ENCODE peak calls at places on chromosomes 7 and 10, in ten cellular contexts. O is ovary, R is transverse colon, D is suprapubic skin, Y is H1, K is adrenal gland, J is IMR-90, F is K562, G is prostate gland, P is testis. N is an unnamed sample.

GRCh38 chr7:33986951-33987948 is 81.9 kb downstream of the BMPER start:
- DNase-seq in O (no peak), R (no peak), D (no peak), Y (no peak), K (no peak), J (peak; percentile 100), F (peak; percentile 2), G (no peak), P (no peak), N (no peak)

GRCh38 chr7:117193564-117193963 is 129.3 kb downstream of the WNT2 start:
- DNase-seq in O (no peak), R (no peak), D (no peak), Y (no peak), K (no peak), J (peak; percentile 36), F (no peak), G (no peak), P (no peak), N (no peak)

GRCh38 chr7:121037828-121038716 is 49.6 kb downstream of the CPED1 start:
- DNase-seq in O (no peak), R (no peak), D (no peak), Y (no peak), K (no peak), J (no peak), F (peak; percentile 44), G (no peak), P (no peak), N (no peak)

GRCh38 chr10:121080324-121080807 is 229.2 kb downstream of the WDR11 start:
- DNase-seq in O (peak; percentile 26), R (peak; percentile 44), D (no peak), Y (no peak), K (no peak), J (no peak), F (no peak), G (no peak), P (peak; percentile 37), N (no peak)

GRCh38 chr10:3902054-3902808 is 117.2 kb upstream of the KLF6 start:
- DNase-seq in O (no peak), R (peak; percentile 57), D (no peak), Y (no peak), K (no peak), J (no peak), F (no peak), G (no peak), P (no peak), N (no peak)

GRCh38 chr10:88870101-88870500 is 9.9 kb upstream of the STAMBPL1 start:
- DNase-seq in O (no peak), R (no peak), D (no peak), Y (no peak), K (no peak), J (no peak), F (no peak), G (no peak), P (no peak), N (no peak)

GRCh38 chr7:2978403-2978802 is 65.3 kb downstream of the CARD11 start:
- DNase-seq in O (peak; percentile 34), R (peak; percentile 85), D (no peak), Y (peak; percentile 78), K (no peak), J (no peak), F (no peak), G (peak; percentile 72), P (peak; percentile 34), N (no peak)

GRCh38 chr10:94052901-94053638 is 59.3 kb downstream of the PLCE1 start:
- DNase-seq in O (no peak), R (no peak), D (no peak), Y (no peak), K (no peak), J (no peak), F (no peak), G (no peak), P (no peak), N (no peak)

GRCh38 chr7:149725426-149725821 is 48.0 kb downstream of the ZNF467 start:
- DNase-seq in O (no peak), R (no peak), D (no peak), Y (no peak), K (no peak), J (no peak), F (no peak), G (no peak), P (no peak), N (no peak)

GRCh38 chr10:61899045-61899444 is 2.5 kb upstream of the ARID5B start:
- DNase-seq in O (no peak), R (no peak), D (no peak), Y (no peak), K (no peak), J (peak; percentile 85), F (peak; percentile 25), G (no peak), P (no peak), N (no peak)

GRCh38 chr7:95687759-95688343 is 84.5 kb upstream of the DYNC1I1 start:
- DNase-seq in O (no peak), R (no peak), D (no peak), Y (no peak), K (peak; percentile 26), J (peak; percentile 26), F (peak; percentile 58), G (no peak), P (peak; percentile 36), N (no peak)

GRCh38 chr7:135523146-135523545 is 13.2 kb upstream of the CNOT4 start:
- DNase-seq in O (no peak), R (no peak), D (no peak), Y (no peak), K (no peak), J (no peak), F (no peak), G (no peak), P (no peak), N (no peak)

GRCh38 chr7:145848691-145849090 is 267.9 kb upstream of the CNTNAP2 start:
- DNase-seq in O (no peak), R (no peak), D (no peak), Y (peak; percentile 61), K (no peak), J (no peak), F (peak; percentile 61), G (no peak), P (peak; percentile 47), N (no peak)

GRCh38 chr7:40526951-40527350 is 392.1 kb downstream of the SUGCT start:
- DNase-seq in O (no peak), R (no peak), D (no peak), Y (no peak), K (no peak), J (no peak), F (no peak), G (no peak), P (no peak), N (no peak)

DNA sequence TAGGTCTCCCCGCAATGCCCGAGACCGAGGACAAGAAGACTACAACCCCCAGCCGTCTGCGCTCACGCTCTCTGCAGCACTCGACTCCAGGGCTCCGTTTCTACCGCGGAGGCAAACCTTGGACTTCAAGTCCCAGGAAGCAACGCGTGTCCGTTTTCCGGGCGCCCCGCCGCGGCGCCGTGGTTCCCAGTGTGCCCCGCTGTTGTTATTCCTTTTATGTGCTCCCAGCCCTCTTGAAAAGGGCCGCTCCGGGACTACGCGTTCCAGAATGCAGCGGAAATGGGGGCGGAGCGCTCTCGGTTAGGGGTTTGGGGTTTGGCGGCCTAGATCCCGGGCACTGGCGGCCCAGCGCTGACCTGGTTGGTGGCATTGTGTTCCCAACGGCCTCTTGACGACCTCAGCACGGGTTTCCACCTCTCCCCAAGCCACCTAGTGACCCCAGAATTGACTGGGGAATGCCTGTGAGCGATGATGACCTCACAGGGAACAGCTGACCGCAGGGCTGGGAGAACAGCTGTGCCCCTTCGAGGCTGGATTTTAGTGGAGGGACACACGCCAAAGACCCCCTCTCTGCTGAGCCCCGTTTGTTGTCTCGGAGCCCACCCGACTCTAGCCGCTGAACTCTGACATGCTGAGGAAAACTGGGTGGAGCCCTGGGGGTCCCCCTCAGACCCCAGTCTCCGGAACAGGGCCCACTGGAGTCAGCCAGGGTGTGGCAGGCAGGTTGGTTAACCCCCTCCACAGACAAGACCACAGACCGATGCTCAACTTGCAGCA is 480 bp upstream of the CDK5 start:
- DNase-seq in O (peak; percentile 97), R (peak; percentile 99), D (peak; percentile 99), Y (peak; percentile 98), K (peak; percentile 97), J (peak; percentile 100), F (peak; percentile 100), G (peak; percentile 100), P (peak; percentile 100), N (peak; percentile 100)
- TF ChIP-seq POLR2A in O (peak; percentile 71), R (peak; percentile 55), D (peak; percentile 51), Y (peak; percentile 49), K (peak; percentile 45), J (no peak), F (peak; percentile 79), G (peak; percentile 98), P (peak; percentile 83), N (peak; percentile 82)

DNA sequence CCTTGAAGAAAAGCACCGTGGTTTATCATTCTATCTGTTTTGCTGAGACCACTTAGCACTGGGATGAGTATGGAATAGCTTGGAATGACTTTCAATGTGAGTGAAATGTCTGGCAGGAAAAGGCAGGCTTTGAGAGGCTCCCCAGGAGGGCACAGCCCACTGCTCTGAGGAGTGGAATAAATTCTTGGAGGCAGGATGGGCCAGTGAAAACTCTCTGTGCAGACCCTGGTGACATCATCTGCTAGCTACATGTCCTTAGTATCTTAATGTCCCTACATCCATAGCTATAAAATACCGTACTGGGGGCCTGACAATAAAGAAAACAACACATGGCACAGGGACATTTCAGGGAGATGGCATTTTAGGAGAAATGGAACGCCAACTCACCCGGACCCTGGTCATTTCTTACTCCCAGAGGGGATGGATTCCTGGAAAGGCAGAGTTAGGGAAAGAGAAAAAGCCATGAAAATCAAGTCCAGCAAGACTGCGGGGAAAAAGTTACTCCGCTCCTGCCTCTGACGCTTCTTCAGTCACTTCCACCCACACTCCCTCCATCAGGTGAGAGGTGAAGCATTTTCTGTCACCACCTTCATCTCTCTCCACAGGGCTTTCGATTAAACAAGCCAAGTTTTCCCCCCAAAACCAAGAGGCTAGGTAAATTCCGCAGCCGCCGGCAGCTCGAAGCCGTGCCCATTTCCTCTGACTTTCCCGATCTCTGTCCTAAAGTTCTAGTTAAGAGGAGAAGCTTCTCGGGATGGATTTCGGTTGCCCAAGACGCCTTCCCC is 974 bp downstream of the ZNF239 start:
- DNase-seq in O (no peak), R (no peak), D (no peak), Y (no peak), K (no peak), J (peak; percentile 31), F (peak; percentile 30), G (no peak), P (no peak), N (no peak)
- H3K4me3 ChIP-seq in O (peak overlapping the region; percentile 71), R (no peak overlapping the region), D (peak overlapping the region; percentile 68), Y (peak overlapping the region; percentile 26), K (peak overlapping the region; percentile 67), J (peak overlapping the region; percentile 62), F (peak overlapping the region; percentile 61), G (peak overlapping the region; percentile 60), P (peak overlapping the region; percentile 65), N (peak overlapping the region; percentile 46)

GRCh38 chr10:132924046-132924952 is 18.1 kb downstream of the CFAP46 start:
- DNase-seq in O (no peak), R (no peak), D (no peak), Y (no peak), K (no peak), J (no peak), F (no peak), G (no peak), P (no peak), N (no peak)
- H3K27me3 ChIP-seq in O (no peaks in the 10 kb centered on the region), R (no peaks in the 10 kb centered on the region), D (peaks cover 21% of the 10 kb centered on the region), Y (no peaks in the 10 kb centered on the region), K (no peaks in the 10 kb centered on the region), J (no peaks in the 10 kb centered on the region), F (peaks cover 75% of the 10 kb centered on the region), G (no peaks in the 10 kb centered on the region), P (no peaks in the 10 kb centered on the region), N (no peaks in the 10 kb centered on the region)

GRCh38 chr10:80202934-80203834 is 2.2 kb downstream of the ANXA11 start:
- DNase-seq in O (peak; percentile 57), R (peak; percentile 72), D (no peak), Y (no peak), K (no peak), J (peak; percentile 85), F (peak; percentile 94), G (peak; percentile 58), P (peak; percentile 74), N (no peak)
- TF ChIP-seq POLR2A in O (no peak), R (peak; percentile 27), D (peak; percentile 36), Y (no peak), K (no peak), J (peak; percentile 63), F (peak; percentile 37), G (peak; percentile 24), P (no peak), N (peak; percentile 6)

N was measured in vagina.